ENCODE peak calls at places on chromosomes 16 and 17, in five cellular contexts. L, J, Q, Z and A are unnamed samples.

GRCh38 chr17:83136931-83137330 is 57.5 kb downstream of the METRNL start:
- DNase-seq in L (no peak), J (no peak), Q (no peak), Z (peak; percentile 65), A (no peak)

GRCh38 chr16:11208916-11209665 is 46.9 kb downstream of the SOCS1 start:
- DNase-seq in L (no peak), J (no peak), Q (no peak), Z (no peak), A (no peak)

GRCh38 chr17:35616506-35616905 is 29.4 kb downstream of the AP2B1 start:
- DNase-seq in L (no peak), J (no peak), Q (no peak), Z (no peak), A (no peak)

GRCh38 chr17:41733348-41734138 is 900 bp downstream of the HAP1 start:
- DNase-seq in L (no peak), J (no peak), Q (no peak), Z (no peak), A (no peak)

GRCh38 chr17:42438600-42439567 is 15.8 kb upstream of the CAVIN1 start:
- DNase-seq in L (no peak), J (no peak), Q (no peak), Z (no peak), A (peak; percentile 54)

GRCh38 chr16:15427648-15428239 is 6.6 kb upstream of the BMERB1 start:
- DNase-seq in L (no peak), J (peak; percentile 66), Q (peak; percentile 79), Z (peak; percentile 89), A (peak; percentile 82)

GRCh38 chr17:67605259-67605912 is 112.3 kb upstream of the NOL11 start:
- DNase-seq in L (no peak), J (peak; percentile 73), Q (peak; percentile 36), Z (peak; percentile 80), A (no peak)

GRCh38 chr17:7650509-7651096 is at the start of gene ATP1B2:
- DNase-seq in L (no peak), J (peak; percentile 72), Q (peak; percentile 59), Z (peak; percentile 86), A (peak; percentile 16)

GRCh38 chr17:61984826-61985225 is 57.0 kb upstream of the INTS2 start:
- DNase-seq in L (no peak), J (no peak), Q (no peak), Z (no peak), A (no peak)
- H3K36me3 ChIP-seq in L (peaks cover 38% of the 10 kb centered on the region), J (peaks cover 47% of the 10 kb centered on the region), Q (peaks cover 71% of the 10 kb centered on the region), Z (peaks cover 7% of the 10 kb centered on the region), A (peaks cover 37% of the 10 kb centered on the region)

DNA sequence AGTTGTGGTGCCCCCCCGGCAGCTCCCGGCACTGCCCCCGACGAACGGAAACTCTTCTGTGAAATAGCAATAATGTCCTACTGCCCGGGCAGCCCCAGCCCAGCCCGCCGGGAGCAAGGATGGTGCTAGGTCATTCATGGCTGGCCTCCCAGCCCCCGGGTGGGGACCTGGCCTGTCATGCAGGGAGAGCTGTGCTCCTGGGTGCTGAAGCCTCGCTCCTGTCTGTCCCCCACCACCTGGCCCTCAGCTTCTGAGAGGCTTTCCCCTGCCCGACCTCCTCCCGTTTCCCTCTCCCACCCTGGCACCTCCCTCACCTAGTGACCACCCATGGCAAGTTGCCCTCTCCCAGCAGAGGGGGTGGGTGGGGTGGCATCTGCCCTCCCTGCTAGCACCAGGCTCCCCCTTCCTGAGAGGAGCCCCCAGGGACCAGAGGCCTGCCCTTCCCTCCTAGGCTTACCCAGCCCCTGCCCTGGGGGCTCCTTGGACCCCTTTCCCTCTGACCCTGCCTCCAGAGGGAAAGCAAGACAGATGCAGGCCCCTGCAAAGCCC is 13.5 kb downstream of the PAM16 start:
- DNase-seq in L (no peak), J (no peak), Q (no peak), Z (no peak), A (no peak)
- H3K36me3 ChIP-seq in L (no peaks in the 10 kb centered on the region), J (peaks cover 14% of the 10 kb centered on the region), Q (peaks cover 80% of the 10 kb centered on the region), Z (no peaks in the 10 kb centered on the region), A (peaks cover 30% of the 10 kb centered on the region)

GRCh38 chr17:64051153-64051552 is 30.7 kb upstream of the ICAM2 start:
- DNase-seq in L (no peak), J (no peak), Q (no peak), Z (no peak), A (no peak)

GRCh38 chr17:64053101-64053500 is 32.7 kb upstream of the ICAM2 start:
- DNase-seq in L (no peak), J (no peak), Q (no peak), Z (no peak), A (no peak)

GRCh38 chr17:64056269-64057005 is 36.0 kb upstream of the ICAM2 start:
- DNase-seq in L (peak; percentile 93), J (no peak), Q (no peak), Z (no peak), A (no peak)

GRCh38 chr17:64055183-64056142 is 35.0 kb upstream of the ICAM2 start:
- DNase-seq in L (no peak), J (no peak), Q (no peak), Z (no peak), A (no peak)

GRCh38 chr17:64054304-64054703 is 33.9 kb upstream of the ICAM2 start:
- DNase-seq in L (no peak), J (no peak), Q (no peak), Z (no peak), A (no peak)
- H3K36me3 ChIP-seq in L (peaks cover 42% of the 10 kb centered on the region), J (peaks cover 79% of the 10 kb centered on the region), Q (peaks cover 97% of the 10 kb centered on the region), Z (peaks cover 9% of the 10 kb centered on the region), A (peaks cover 15% of the 10 kb centered on the region)

GRCh38 chr17:4815043-4815675 is 8.2 kb downstream of the PLD2 start:
- DNase-seq in L (no peak), J (no peak), Q (no peak), Z (no peak), A (no peak)
- H3K36me3 ChIP-seq in L (peaks cover 3% of the 10 kb centered on the region), J (no peaks in the 10 kb centered on the region), Q (peaks cover 77% of the 10 kb centered on the region), Z (no peaks in the 10 kb centered on the region), A (peaks cover 11% of the 10 kb centered on the region)